ENCODE peak calls at places on chromosomes 11 and 22, in six cellular contexts. H is NCI-H748 treated with DMSO at 0.1 percent for 48 hours; G is LHCN-M2; J is T-helper 9 cell; U is cardiac fibroblast; S is activated CD4-positive, CD25-positive, alpha-beta regulatory T cell. D is an unnamed sample.

GRCh38 chr11:43903086-43903485 is 22.5 kb downstream of the ALKBH3 start:
- DNase-seq in U (no peak), S (no peak), J (no peak), G (no peak), H (no peak), D (no peak)

GRCh38 chr11:113577356-113578163 is 102.4 kb upstream of the DRD2 start:
- DNase-seq in J (no peak), G (no peak), H (peak), U (no peak), S (no peak), D (no peak)

GRCh38 chr11:44047931-44048431 is at the start of gene ACCSL:
- DNase-seq in H (no peak), J (no peak), S (no peak), U (peak), G (peak), D (peak)

GRCh38 chr11:33321483-33321882 is 64.3 kb downstream of the HIPK3 start:
- DNase-seq in J (no peak), U (no peak), G (no peak), S (no peak), H (no peak), D (no peak)

GRCh38 chr11:44985721-44986120 is 35.0 kb upstream of the TP53I11 start:
- DNase-seq in S (no peak), U (no peak), J (no peak), H (no peak), G (no peak), D (no peak)

GRCh38 chr22:44819966-44820631 is 67.7 kb downstream of the ARHGAP8 start:
- DNase-seq in J (no peak), U (no peak), H (no peak), S (no peak), G (no peak), D (no peak)

GRCh38 chr11:118615996-118616395 is 8.6 kb downstream of the PHLDB1 start:
- DNase-seq in U (no peak), J (no peak), G (no peak), H (no peak), S (no peak), D (no peak)

GRCh38 chr22:41557401-41558240 is 3.2 kb upstream of the CSDC2 start:
- DNase-seq in S (no peak), H (no peak), U (peak), G (peak), J (no peak), D (peak)

GRCh38 chr11:134783219-134783618 is 371.2 kb upstream of the B3GAT1 start:
- DNase-seq in J (no peak), H (no peak), U (no peak), G (no peak), S (no peak), D (no peak)

GRCh38 chr11:14773755-14774154 is 118.3 kb downstream of the CYP2R1 start:
- DNase-seq in U (peak), J (no peak), G (peak), H (no peak), S (no peak), D (no peak)

GRCh38 chr11:44629732-44630345 is 64.4 kb downstream of the CD82 start:
- DNase-seq in H (no peak), S (no peak), U (no peak), G (no peak), J (no peak), D (peak)

GRCh38 chr11:66188580-66188979 is 79.9 kb upstream of the RAB1B start:
- DNase-seq in G (peak), J (no peak), U (peak), S (no peak), H (no peak), D (no peak)

GRCh38 chr11:32439488-32440210 is 4.3 kb upstream of the WT1 start:
- DNase-seq in H (no peak), S (no peak), U (no peak), G (no peak), J (no peak), D (no peak)

GRCh38 chr11:2588809-2589537 is 110.8 kb downstream of the KCNQ1OT1 start:
- DNase-seq in G (no peak), J (no peak), S (no peak), H (no peak), U (no peak), D (no peak)

GRCh38 chr11:119205080-119205479 is 1.1 kb upstream of the CBL start:
- DNase-seq in S (no peak), J (no peak), H (no peak), G (no peak), U (no peak), D (peak)